ENCODE peak calls at places on chromosomes 6 and 20, in ten cellular contexts. A is GM23338, P is lower lobe of right lung, T is neuronal stem cell, V is astrocyte of the spinal cord, N is breast epithelium, B is GM12865, X is epithelial cell of proximal tubule, I is fibroblast of lung, L is cardiac muscle cell. E is an unnamed sample.
A peak's percentile ranks its signal among the peaks of the same experiment; 100 is the strongest.

GRCh38 chr6:160960839-160961238 is 30.7 kb upstream of the MAP3K4 start:
- DNase-seq in A (no peak), P (no peak), B (no peak), I (no peak), X (no peak), L (no peak), N (no peak), T (no peak), V (no peak), E (peak; percentile 62)

GRCh38 chr6:24154121-24154520 is 28.1 kb downstream of the NRSN1 start:
- DNase-seq in B (no peak), T (no peak), A (no peak), P (no peak), I (peak; percentile 84), L (no peak), V (peak; percentile 0), X (peak; percentile 25), N (no peak), E (no peak)

GRCh38 chr6:140041571-140042332 is 667.3 kb upstream of the CITED2 start:
- DNase-seq in T (no peak), A (no peak), L (no peak), V (no peak), B (no peak), I (no peak), N (no peak), X (no peak), P (no peak), E (no peak)

GRCh38 chr20:9072741-9073310 is 3.9 kb downstream of the PLCB4 start:
- DNase-seq in B (no peak), P (no peak), V (no peak), A (peak; percentile 57), X (no peak), L (no peak), N (no peak), T (no peak), I (no peak), E (no peak)

GRCh38 chr20:34222208-34222607 is 19.0 kb upstream of the ASIP start:
- DNase-seq in P (no peak), A (no peak), T (no peak), L (peak; percentile 93), X (peak; percentile 20), I (peak; percentile 97), B (peak; percentile 29), N (no peak), V (peak; percentile 93), E (peak; percentile 81)

GRCh38 chr20:4563534-4563933 is 158.2 kb upstream of the PRND start:
- DNase-seq in X (no peak), N (no peak), T (peak; percentile 27), L (peak; percentile 84), B (peak; percentile 33), A (peak; percentile 70), V (peak; percentile 71), P (no peak), I (peak; percentile 76), E (peak; percentile 82)

GRCh38 chr6:32815115-32815514 is 1.7 kb downstream of the HLA-DOB start:
- DNase-seq in T (no peak), B (peak; percentile 17), I (peak; percentile 53), V (peak; percentile 52), L (peak; percentile 24), X (no peak), N (no peak), P (no peak), A (no peak), E (no peak)

GRCh38 chr6:148182378-148182777 is 160.3 kb upstream of the SASH1 start:
- DNase-seq in I (no peak), T (no peak), A (no peak), N (no peak), B (no peak), L (no peak), X (no peak), P (no peak), V (no peak), E (no peak)

GRCh38 chr20:50048420-50049166 is 64.4 kb downstream of the UBE2V1 start:
- DNase-seq in A (no peak), I (peak; percentile 59), N (peak; percentile 33), V (peak; percentile 61), P (no peak), B (no peak), L (peak; percentile 43), X (no peak), T (no peak), E (no peak)

GRCh38 chr20:18477218-18477617 is 10.0 kb downstream of the POLR3F start:
- DNase-seq in I (no peak), N (no peak), V (no peak), A (no peak), P (no peak), T (no peak), X (no peak), B (no peak), L (no peak), E (no peak)

GRCh38 chr6:34585512-34586045 is 29.4 kb upstream of the SPDEF start:
- DNase-seq in L (peak; percentile 66), P (no peak), V (no peak), N (no peak), A (no peak), T (no peak), B (no peak), X (no peak), I (peak; percentile 72), E (no peak)

DNA sequence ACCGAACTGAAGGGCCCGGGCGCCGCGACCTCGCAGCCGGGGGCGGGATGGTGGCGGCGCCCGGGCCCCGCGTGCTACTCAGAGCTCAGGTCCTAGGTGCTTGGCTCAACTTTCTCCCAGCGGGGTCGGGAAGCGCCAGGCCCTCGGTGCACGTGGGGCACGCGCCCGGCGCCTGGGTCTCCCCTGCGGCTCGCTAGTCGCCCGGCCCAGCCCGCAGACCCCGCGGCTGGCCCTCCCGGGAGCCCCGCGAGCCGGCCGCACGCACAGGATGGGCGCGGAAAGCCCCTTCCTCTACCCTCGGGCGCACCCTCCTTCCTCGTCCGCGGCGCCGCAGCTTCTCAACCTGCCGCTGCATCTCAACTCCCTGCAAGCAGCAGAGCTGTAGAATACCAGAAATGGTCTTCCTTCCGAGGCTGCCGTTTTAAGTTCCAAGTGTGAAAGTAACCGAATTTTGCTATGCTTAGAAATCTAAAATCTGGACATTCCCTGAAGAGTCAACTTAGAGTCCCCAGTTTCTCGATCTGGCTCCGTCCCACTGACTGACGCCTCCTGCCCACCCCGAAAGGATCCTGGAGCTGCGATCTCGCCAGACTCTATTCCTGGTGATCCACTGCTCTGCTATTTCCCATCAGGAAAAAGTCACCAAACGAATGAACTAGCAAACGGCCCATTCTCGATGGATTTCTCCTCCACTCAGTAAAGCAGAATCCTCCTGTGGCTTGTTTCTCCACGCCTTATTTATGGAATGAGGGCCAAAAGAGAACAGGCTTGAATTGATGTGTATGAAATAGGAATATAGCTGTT is 5.6 kb downstream of the NKX2-4 start:
- DNase-seq in I (no peak), X (no peak), V (peak; percentile 13), B (no peak), A (peak; percentile 68), L (no peak), T (no peak), P (no peak), N (no peak), E (no peak)
- H3K4me3 ChIP-seq in I (no peak overlapping the region), X (no peak overlapping the region), V (no peak overlapping the region), B (no peak overlapping the region), A (peak overlapping the region; percentile 57), L (peak overlapping the region; percentile 15), T (no peak overlapping the region), P (no peak overlapping the region), N (no peak overlapping the region), E (no peak overlapping the region)

GRCh38 chr6:132669690-132670291 is 10.8 kb upstream of the TAAR1 start:
- DNase-seq in P (no peak), I (peak; percentile 38), B (peak; percentile 38), N (no peak), V (peak; percentile 54), T (no peak), L (peak; percentile 75), X (no peak), A (peak; percentile 66), E (peak; percentile 62)
- H3K4me3 ChIP-seq in P (no peak overlapping the region), I (no peak overlapping the region), B (no peak overlapping the region), N (no peak overlapping the region), V (no peak overlapping the region), T (no peak overlapping the region), L (no peak overlapping the region), X (peak overlapping the region; percentile 11), A (no peak overlapping the region), E (no peak overlapping the region)

GRCh38 chr20:32017711-32018251 is 7.5 kb downstream of the CCM2L start:
- DNase-seq in B (peak; percentile 31), P (peak; percentile 76), V (no peak), I (no peak), X (no peak), T (peak; percentile 35), N (peak; percentile 34), A (peak; percentile 100), L (no peak), E (no peak)

GRCh38 chr20:32019563-32020463 is 9.6 kb downstream of the CCM2L start:
- DNase-seq in I (no peak), L (no peak), B (no peak), N (no peak), A (no peak), T (no peak), V (no peak), P (no peak), X (no peak), E (no peak)

GRCh38 chr20:32021091-32021490 is 10.9 kb downstream of the CCM2L start:
- DNase-seq in A (no peak), L (no peak), P (no peak), T (no peak), B (no peak), N (no peak), V (no peak), X (no peak), I (peak; percentile 7), E (no peak)

GRCh38 chr20:32018269-32019155 is 8.3 kb downstream of the CCM2L start:
- DNase-seq in P (peak; percentile 74), T (peak; percentile 71), B (no peak), L (no peak), A (peak; percentile 95), X (no peak), I (no peak), N (peak; percentile 53), V (no peak), E (peak; percentile 49)

GRCh38 chr20:32019156-32019510 is 8.9 kb downstream of the CCM2L start:
- DNase-seq in A (peak; percentile 93), X (no peak), B (no peak), V (no peak), T (peak; percentile 24), I (no peak), P (peak; percentile 43), N (no peak), L (no peak), E (no peak)
- H3K4me3 ChIP-seq in A (peak overlapping the region; percentile 93), X (no peak overlapping the region), B (no peak overlapping the region), V (no peak overlapping the region), T (peak overlapping the region; percentile 87), I (no peak overlapping the region), P (peak overlapping the region; percentile 58), N (peak overlapping the region; percentile 84), L (peak overlapping the region; percentile 62), E (peak overlapping the region; percentile 49)

DNA sequence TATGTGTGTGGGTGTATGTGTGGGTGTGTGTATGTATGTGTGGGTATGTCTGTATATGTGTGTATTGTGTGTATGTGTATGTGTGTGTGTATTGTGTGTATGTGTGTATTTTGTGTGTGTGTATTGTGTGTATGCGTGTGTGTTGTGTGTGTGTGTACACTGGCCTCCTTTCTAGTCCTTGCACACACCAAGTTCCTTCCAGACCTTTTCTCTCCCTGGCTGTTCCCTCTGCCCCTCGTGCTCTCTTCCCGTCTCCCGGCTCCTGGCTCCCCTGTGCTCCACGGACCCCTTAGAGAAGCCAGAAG is 11.4 kb downstream of the VSTM2L start:
- DNase-seq in N (no peak), X (no peak), L (no peak), A (no peak), I (no peak), T (no peak), B (no peak), P (no peak), V (no peak), E (no peak)
- H3K4me3 ChIP-seq in N (no peak overlapping the region), X (no peak overlapping the region), L (no peak overlapping the region), A (peak overlapping the region; percentile 68), I (no peak overlapping the region), T (peak overlapping the region; percentile 26), B (no peak overlapping the region), P (peak overlapping the region; percentile 41), V (no peak overlapping the region), E (no peak overlapping the region)

GRCh38 chr6:107820571-107821261 is 3.4 kb downstream of the SCML4 start:
- DNase-seq in L (peak; percentile 40), N (no peak), X (peak; percentile 38), A (no peak), P (no peak), V (peak; percentile 20), I (peak; percentile 27), B (no peak), T (no peak), E (peak; percentile 48)
- H3K4me3 ChIP-seq in L (no peak overlapping the region), N (peak overlapping the region; percentile 49), X (peak overlapping the region; percentile 31), A (no peak overlapping the region), P (peak overlapping the region; percentile 27), V (peak overlapping the region; percentile 18), I (peak overlapping the region; percentile 26), B (no peak overlapping the region), T (no peak overlapping the region), E (peak overlapping the region; percentile 30)

E was measured in A673.